ENCODE peak calls at places on chromosome 5, in nine cellular contexts. A is CD8-positive, alpha-beta T cell; I is hepatocyte; K is aorta; C is colonic mucosa; O is DND-41; Z is prostate gland; R is thyroid gland; L is lung. T is an unnamed sample. For H3K4me1 and H3K27me3, the result is how much of the 10 kb centered on the place peaks cover.

GRCh38 chr5:126416266-126416925 is 6.8 kb upstream of the GRAMD2B start:
- DNase-seq in K (no peak), I (no peak), A (no peak), L (no peak), R (no peak), O (no peak), Z (no peak), C (no peak), T (no peak)

GRCh38 chr5:169980418-169981053 is at the start of gene INSYN2B:
- DNase-seq in C (peak), K (peak), I (peak), L (peak), A (no peak), R (peak), Z (peak), O (peak), T (peak)

GRCh38 chr5:179608131-179608581 is 15.3 kb downstream of the HNRNPH1 start:
- DNase-seq in I (no peak), L (no peak), Z (no peak), C (no peak), K (no peak), A (peak), R (no peak), O (peak), T (no peak)

GRCh38 chr5:136164226-136164625 is 28.7 kb downstream of the SMIM32 start:
- DNase-seq in Z (no peak), O (no peak), A (no peak), L (no peak), C (no peak), K (no peak), I (no peak), R (no peak), T (no peak)

GRCh38 chr5:160311491-160312138 is 749 bp downstream of the CCNJL start:
- DNase-seq in L (peak), R (peak), C (no peak), I (peak), Z (no peak), A (no peak), O (no peak), K (peak), T (peak)

GRCh38 chr5:61319388-61320146 is 12.5 kb upstream of the ZSWIM6 start:
- DNase-seq in R (no peak), K (no peak), C (peak), Z (no peak), I (no peak), O (no peak), L (no peak), A (no peak), T (no peak)

GRCh38 chr5:80481019-80481893 is 6.6 kb upstream of the FAM151B start:
- DNase-seq in C (peak), I (peak), K (no peak), L (peak), Z (peak), O (peak), A (no peak), R (peak), T (no peak)

GRCh38 chr5:154865466-154866184 is 7.2 kb downstream of the CNOT8 start:
- DNase-seq in L (no peak), K (no peak), A (no peak), R (no peak), O (no peak), I (no peak), C (no peak), Z (no peak), T (no peak)

GRCh38 chr5:74179701-74180100 is 460.8 kb downstream of the ENC1 start:
- DNase-seq in I (no peak), Z (no peak), A (no peak), K (no peak), L (no peak), O (no peak), R (no peak), C (no peak), T (no peak)

GRCh38 chr5:180533845-180534244 is 39.7 kb downstream of the CNOT6 start:
- DNase-seq in Z (no peak), I (no peak), O (no peak), L (no peak), A (no peak), C (no peak), R (no peak), K (no peak), T (no peak)

GRCh38 chr5:76811214-76811613 is 7.6 kb upstream of the F2RL1 start:
- DNase-seq in C (no peak), A (no peak), I (no peak), K (peak), Z (no peak), R (no peak), O (no peak), L (no peak), T (peak)

GRCh38 chr5:108312258-108312657 is 69.6 kb downstream of the FBXL17 start:
- DNase-seq in I (no peak), Z (no peak), C (no peak), R (no peak), L (no peak), O (no peak), K (no peak), A (no peak), T (no peak)

GRCh38 chr5:136620016-136620419 is 254.7 kb upstream of the TRPC7 start:
- DNase-seq in O (no peak), I (peak), C (no peak), K (no peak), R (no peak), A (no peak), L (no peak), Z (no peak), T (no peak)

GRCh38 chr5:178589180-178590140 is 733 bp downstream of the COL23A1 start:
- DNase-seq in R (peak), A (no peak), K (no peak), L (no peak), O (no peak), C (no peak), I (peak), Z (no peak), T (no peak)

GRCh38 chr5:57164124-57164523 is 9.7 kb upstream of the GPBP1 start:
- DNase-seq in K (no peak), Z (no peak), R (no peak), C (no peak), L (no peak), O (no peak), A (no peak), I (no peak), T (no peak)

GRCh38 chr5:168313596-168314204 is 22.3 kb downstream of the WWC1 start:
- DNase-seq in K (no peak), O (no peak), R (no peak), I (peak), Z (no peak), A (no peak), C (no peak), L (no peak), T (no peak)

GRCh38 chr5:171537463-171537862 is 118.0 kb downstream of the FGF18 start:
- DNase-seq in C (no peak), I (no peak), K (no peak), L (no peak), A (no peak), O (no peak), R (no peak), Z (no peak), T (no peak)

GRCh38 chr5:36870399-36871040 is 6.0 kb upstream of the NIPBL start:
- DNase-seq in A (no peak), R (no peak), Z (peak), C (no peak), I (peak), L (no peak), K (no peak), O (no peak), T (no peak)

GRCh38 chr5:153099328-153099727 is 391.1 kb upstream of the GRIA1 start:
- DNase-seq in R (no peak), I (no peak), Z (no peak), L (no peak), O (no peak), K (no peak), C (no peak), A (no peak), T (no peak)

GRCh38 chr5:138611295-138612220 is 36.4 kb upstream of the HSPA9 start:
- DNase-seq in A (no peak), I (peak), R (peak), Z (no peak), C (no peak), O (no peak), K (no peak), L (no peak), T (no peak)
- H3K4me3 ChIP-seq in A (no peak), I (peak), R (no peak), Z (peak), C (peak), O (no peak), K (no peak), L (no peak), T (no peak)

GRCh38 chr5:149959406-149960236 is 937 bp upstream of the SLC26A2 start:
- DNase-seq in I (peak), L (no peak), C (no peak), O (peak), A (peak), K (no peak), Z (no peak), R (no peak), T (no peak)

GRCh38 chr5:149956685-149957084 is 3.9 kb upstream of the SLC26A2 start:
- DNase-seq in C (no peak), R (no peak), Z (no peak), A (no peak), I (no peak), L (no peak), K (no peak), O (no peak), T (no peak)

GRCh38 chr5:149957855-149958254 is 2.7 kb upstream of the SLC26A2 start:
- DNase-seq in Z (no peak), A (no peak), C (no peak), O (no peak), R (no peak), I (peak), L (no peak), K (no peak), T (no peak)

GRCh38 chr5:149951138-149951749 is 6.7 kb upstream of the PDE6A start:
- DNase-seq in C (no peak), L (no peak), O (no peak), R (no peak), A (no peak), Z (no peak), I (no peak), K (no peak), T (no peak)

GRCh38 chr5:149954798-149955197 is 5.8 kb upstream of the SLC26A2 start:
- DNase-seq in K (no peak), O (no peak), C (no peak), L (no peak), Z (no peak), A (no peak), R (no peak), I (no peak), T (no peak)
- H3K4me1 ChIP-seq in K (under half), O (under half), C (under half), L (under half), Z (under half), A (under half), R (under half), I (under half), T (under half)

DNA sequence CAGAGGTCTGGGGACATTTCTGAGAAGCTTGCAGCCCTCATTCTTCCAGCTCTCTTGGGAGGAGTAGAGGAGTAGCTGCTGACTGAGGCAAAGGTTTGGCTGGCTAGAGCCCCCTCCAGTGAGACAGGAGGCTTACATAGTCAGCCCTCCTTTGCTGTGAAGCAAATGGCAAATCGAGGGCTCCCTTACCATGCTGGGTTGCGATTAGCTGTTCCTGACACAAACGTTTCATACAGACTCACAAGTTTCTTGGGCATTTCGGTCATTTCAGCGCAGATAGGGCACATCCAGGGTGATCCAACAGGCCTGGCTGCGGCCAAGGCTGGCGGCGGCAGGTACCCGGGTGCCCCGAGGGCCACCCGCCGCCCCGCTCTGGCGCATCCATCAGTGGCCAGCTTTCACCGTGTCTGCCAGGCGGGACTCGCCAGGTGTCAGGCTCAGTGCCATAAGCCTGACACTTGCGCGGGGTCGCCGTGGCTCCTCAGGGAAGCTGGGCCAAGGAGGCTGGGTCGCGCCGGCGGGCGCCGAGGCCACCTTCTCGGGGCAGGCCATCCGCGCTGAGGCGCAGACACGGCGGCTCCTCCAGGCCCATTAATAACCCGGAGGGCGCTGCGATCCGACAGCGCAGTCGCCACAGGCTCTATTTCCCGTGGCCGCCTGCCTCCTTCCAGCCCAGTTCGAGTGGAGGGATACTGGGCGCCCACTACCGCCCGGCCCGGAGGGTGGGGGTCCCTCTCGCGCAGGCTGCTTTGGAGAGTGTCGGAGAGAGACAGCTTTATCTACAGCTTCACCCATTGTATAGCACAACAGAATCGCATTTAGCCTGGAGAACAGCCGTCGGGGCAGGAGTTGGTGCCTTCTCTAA is 9.1 kb downstream of the PRDM6 start:
- DNase-seq in K (peak), R (no peak), L (no peak), O (no peak), A (no peak), I (no peak), C (no peak), Z (no peak), T (no peak)
- H3K27me3 ChIP-seq in K (under half), R (under half), L (under half), O (under half), A (under half), I (half or more), C (half or more), Z (under half), T (half or more)

GRCh38 chr5:89064691-89065207 is 181.8 kb upstream of the MEF2C start:
- DNase-seq in K (no peak), A (no peak), O (no peak), I (no peak), C (no peak), R (no peak), L (no peak), Z (no peak), T (no peak)
- H3K4me3 ChIP-seq in K (no peak), A (no peak), O (no peak), I (no peak), C (no peak), R (no peak), L (no peak), Z (no peak), T (no peak)

GRCh38 chr5:141609044-141609443 is 9.8 kb downstream of the DIAPH1 start:
- DNase-seq in L (no peak), A (no peak), I (no peak), Z (no peak), K (no peak), R (no peak), O (no peak), C (no peak), T (no peak)
- H3K4me1 ChIP-seq in L (under half), A (half or more), I (under half), Z (under half), K (under half), R (under half), O (half or more), C (under half), T (under half)